ENCODE peak calls at places on chromosome 1, in eight cellular contexts. T is upper lobe of left lung, J is endothelial cell of umbilical vein, U is transverse colon, Y is K562, O is suprapubic skin, F is SK-N-SH, H is HCT116. S is an unnamed sample. For H3K4me1, the result is how much of the 10 kb centered on the place peaks cover.

GRCh38 chr1:84366786-84367185 is 31.5 kb upstream of the DNASE2B start:
- DNase-seq in T (no peak), J (no peak), U (no peak), Y (no peak), O (no peak), F (no peak), H (no peak), S (no peak)

GRCh38 chr1:25695066-25695990 is 78.7 kb downstream of the MAN1C1 start:
- DNase-seq in T (peak), J (peak), U (peak), Y (peak), O (peak), F (no peak), H (no peak), S (peak)

GRCh38 chr1:204888294-204888693 is 17.6 kb downstream of the NFASC start:
- DNase-seq in T (no peak), J (no peak), U (no peak), Y (no peak), O (no peak), F (no peak), H (no peak), S (no peak)

GRCh38 chr1:154497026-154497806 is 4.8 kb upstream of the TDRD10 start:
- DNase-seq in T (peak), J (peak), U (no peak), Y (peak), O (no peak), F (peak), H (no peak), S (no peak)

GRCh38 chr1:110630770-110631663 is 24.9 kb upstream of the KCNA2 start:
- DNase-seq in T (peak), J (peak), U (peak), Y (peak), O (no peak), F (peak), H (peak), S (peak)

GRCh38 chr1:40909281-40909680 is 47.1 kb upstream of the CITED4 start:
- DNase-seq in T (no peak), J (no peak), U (no peak), Y (no peak), O (no peak), F (no peak), H (no peak), S (no peak)

GRCh38 chr1:228873714-228874113 is 138.4 kb downstream of the RHOU start:
- DNase-seq in T (no peak), J (no peak), U (no peak), Y (no peak), O (no peak), F (no peak), H (no peak), S (no peak)

GRCh38 chr1:63728611-63729226 is 45.1 kb upstream of the ROR1 start:
- DNase-seq in T (no peak), J (no peak), U (no peak), Y (no peak), O (no peak), F (no peak), H (no peak), S (no peak)

GRCh38 chr1:172487550-172487949 is 43.7 kb upstream of the PIGC start:
- DNase-seq in T (no peak), J (no peak), U (no peak), Y (no peak), O (no peak), F (no peak), H (no peak), S (no peak)

GRCh38 chr1:64856564-64856963 is 109.8 kb downstream of the JAK1 start:
- DNase-seq in T (peak), J (no peak), U (peak), Y (no peak), O (no peak), F (no peak), H (no peak), S (peak)

GRCh38 chr1:31412732-31413404 is at the start of gene SERINC2:
- DNase-seq in T (peak), J (no peak), U (peak), Y (peak), O (no peak), F (peak), H (no peak), S (peak)

GRCh38 chr1:15282810-15283474 is 35.9 kb downstream of the FHAD1 start:
- DNase-seq in T (no peak), J (no peak), U (no peak), Y (no peak), O (peak), F (no peak), H (no peak), S (peak)

GRCh38 chr1:58568271-58568860 is 8.7 kb downstream of the TACSTD2 start:
- DNase-seq in T (no peak), J (no peak), U (no peak), Y (no peak), O (no peak), F (no peak), H (no peak), S (no peak)
- H3K4me3 ChIP-seq in T (no peak), J (no peak), U (no peak), Y (no peak), O (no peak), F (no peak), H (no peak), S (no peak)

GRCh38 chr1:56821462-56821797 is 2.2 kb upstream of the FYB2 start:
- DNase-seq in T (no peak), J (peak), U (no peak), Y (no peak), O (no peak), F (peak), H (no peak), S (no peak)
- H3K4me1 ChIP-seq in T (under half), J (under half), U (under half), Y (under half), O (under half), F (under half), H (under half), S (under half)

DNA sequence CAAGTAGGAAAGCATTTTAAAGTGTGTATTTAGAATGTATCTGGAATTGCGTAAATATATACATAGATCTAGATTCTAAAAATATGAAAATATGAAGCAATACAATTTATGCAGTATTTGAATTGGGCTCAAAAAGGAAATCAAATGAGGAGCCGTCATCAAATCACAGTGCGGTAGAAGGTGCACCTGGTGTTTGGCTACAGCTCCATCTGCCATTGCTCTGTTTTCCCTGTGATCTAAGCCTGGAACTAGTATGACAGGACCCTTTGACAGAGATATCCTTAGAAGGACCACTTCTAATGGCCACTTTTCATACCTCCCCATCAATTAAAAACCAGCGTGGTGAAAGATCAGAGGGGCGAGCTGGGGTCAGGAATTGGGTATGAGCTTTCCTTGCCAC is 202.6 kb downstream of the NFIA start:
- DNase-seq in T (no peak), J (no peak), U (no peak), Y (no peak), O (no peak), F (no peak), H (no peak), S (no peak)
- TF ChIP-seq POLR2AphosphoS5 in T (no peak), J (no peak), U (no peak), Y (no peak), O (no peak), F (no peak), H (no peak), S (no peak)

DNA sequence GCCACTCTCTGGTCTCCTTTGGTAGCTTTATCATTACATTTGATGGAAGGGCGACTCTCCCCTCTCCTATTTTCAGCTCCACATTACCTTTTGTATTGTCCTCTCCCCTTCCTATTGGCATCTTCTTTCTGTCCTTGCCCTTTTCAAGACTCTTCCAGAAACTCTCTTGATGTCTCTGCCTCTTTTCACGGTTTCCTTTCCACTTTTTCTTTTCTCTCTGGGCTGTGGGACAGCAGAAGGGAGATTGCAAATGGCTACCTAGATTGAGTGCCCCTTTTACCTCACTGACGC is 17.5 kb downstream of the IER5 start:
- DNase-seq in T (no peak), J (no peak), U (no peak), Y (no peak), O (no peak), F (no peak), H (no peak), S (no peak)
- H3K4me3 ChIP-seq in T (no peak), J (no peak), U (no peak), Y (peak), O (peak), F (no peak), H (no peak), S (peak)

GRCh38 chr1:29267341-29268070 is 31.2 kb downstream of the PTPRU start:
- DNase-seq in T (no peak), J (no peak), U (no peak), Y (no peak), O (no peak), F (no peak), H (no peak), S (no peak)
- H3K4me1 ChIP-seq in T (under half), J (under half), U (under half), Y (under half), O (under half), F (under half), H (under half), S (under half)

GRCh38 chr1:226633541-226634155 is 85.1 kb downstream of the STUM start:
- DNase-seq in T (peak), J (no peak), U (no peak), Y (no peak), O (peak), F (no peak), H (no peak), S (no peak)

GRCh38 chr1:226630592-226630991 is 82.0 kb downstream of the STUM start:
- DNase-seq in T (no peak), J (no peak), U (no peak), Y (no peak), O (no peak), F (no peak), H (no peak), S (no peak)

GRCh38 chr1:226631229-226632000 is 82.9 kb downstream of the STUM start:
- DNase-seq in T (no peak), J (no peak), U (no peak), Y (no peak), O (peak), F (no peak), H (no peak), S (no peak)

GRCh38 chr1:226632922-226633351 is 84.4 kb downstream of the STUM start:
- DNase-seq in T (peak), J (no peak), U (no peak), Y (no peak), O (peak), F (no peak), H (no peak), S (no peak)

GRCh38 chr1:226632169-226632884 is 83.8 kb downstream of the STUM start:
- DNase-seq in T (peak), J (no peak), U (no peak), Y (no peak), O (peak), F (no peak), H (no peak), S (no peak)
- TF ChIP-seq POLR2AphosphoS5 in T (no peak), J (no peak), U (no peak), Y (no peak), O (no peak), F (no peak), H (no peak), S (peak)

GRCh38 chr1:33429332-33429731 is 1.6 kb downstream of the PHC2 start:
- DNase-seq in T (no peak), J (no peak), U (no peak), Y (no peak), O (no peak), F (no peak), H (no peak), S (no peak)
- H3K4me3 ChIP-seq in T (no peak), J (no peak), U (no peak), Y (no peak), O (peak), F (peak), H (peak), S (peak)

DNA sequence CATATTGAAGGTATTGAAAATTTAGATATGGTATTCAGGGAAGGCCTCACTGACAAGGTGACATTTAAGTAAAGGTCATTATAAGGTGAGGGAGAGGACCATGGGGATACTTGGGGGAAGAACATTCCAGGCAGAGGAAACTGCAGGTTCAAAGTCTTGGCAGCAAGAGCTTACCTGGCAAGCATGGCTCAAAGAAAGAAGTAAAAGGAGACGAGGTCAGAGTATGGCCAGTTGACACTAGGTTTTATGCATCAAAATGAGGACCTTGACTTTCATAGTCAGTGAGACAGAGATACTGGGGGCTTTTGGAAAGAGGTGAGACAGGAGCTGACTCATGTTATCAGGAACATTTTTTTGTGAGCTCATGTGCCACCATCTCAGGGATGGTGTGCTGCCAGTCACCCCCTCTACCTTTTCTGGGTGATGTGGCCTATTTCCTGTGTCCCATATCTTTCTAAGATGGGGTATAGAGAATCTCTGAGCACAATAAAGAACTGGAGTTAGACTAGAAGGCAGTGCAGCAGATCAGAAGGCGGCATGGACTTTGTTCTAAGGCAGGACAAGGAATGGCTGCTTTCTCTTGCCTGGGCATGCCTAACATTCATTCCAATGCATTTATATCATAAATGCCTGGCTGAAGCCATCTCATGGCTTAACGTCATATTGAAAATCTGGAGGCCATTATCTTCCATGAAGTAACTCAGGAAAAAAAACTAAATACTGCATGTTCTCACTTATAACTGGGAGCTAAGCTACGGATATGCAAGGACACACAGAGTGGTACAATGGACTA is 406.7 kb downstream of the NTNG1 start:
- DNase-seq in T (no peak), J (no peak), U (no peak), Y (no peak), O (no peak), F (no peak), H (no peak), S (no peak)
- H3K4me1 ChIP-seq in T (under half), J (under half), U (under half), Y (under half), O (under half), F (under half), H (under half), S (under half)

S was measured in prostate gland.